ENCODE peak calls at places on chromosome 20, in five cellular contexts. I is H4, V is LoVo, R is NCI-H1092, A is T47D. M is an unnamed sample.

GRCh38 chr20:10674684-10675455 is 1.1 kb upstream of the JAG1 start:
- DNase-seq in I (peak), V (peak), R (peak), A (peak), M (peak)

GRCh38 chr20:40676870-40677269 is 12.2 kb downstream of the MAFB start:
- DNase-seq in I (no peak), V (no peak), R (no peak), A (no peak), M (no peak)

GRCh38 chr20:49674383-49675352 is 39.0 kb downstream of the B4GALT5 start:
- DNase-seq in I (peak), V (peak), R (no peak), A (peak), M (no peak)

GRCh38 chr20:50508171-50508761 is 1.9 kb upstream of the PTPN1 start:
- DNase-seq in I (no peak), V (no peak), R (no peak), A (peak), M (no peak)

GRCh38 chr20:4225778-4226177 is 210.4 kb upstream of the RNF24 start:
- DNase-seq in I (peak), V (peak), R (no peak), A (no peak), M (no peak)

GRCh38 chr20:64157878-64158277 is 6.4 kb upstream of the MYT1 start:
- DNase-seq in I (no peak), V (no peak), R (no peak), A (no peak), M (no peak)

GRCh38 chr20:50304883-50305635 is 114.4 kb downstream of the CEBPB start:
- DNase-seq in I (no peak), V (no peak), R (no peak), A (no peak), M (no peak)

GRCh38 chr20:50274570-50275430 is 84.2 kb downstream of the CEBPB start:
- DNase-seq in I (no peak), V (no peak), R (no peak), A (no peak), M (no peak)

GRCh38 chr20:50541606-50542041 is 31.4 kb downstream of the PTPN1 start:
- DNase-seq in I (no peak), V (no peak), R (no peak), A (no peak), M (no peak)

GRCh38 chr20:63594043-63594561 is 20.1 kb upstream of the HELZ2 start:
- DNase-seq in I (peak), V (no peak), R (no peak), A (no peak), M (no peak)

GRCh38 chr20:62322428-62323073 is 19.8 kb downstream of the ADRM1 start:
- DNase-seq in I (no peak), V (no peak), R (no peak), A (no peak), M (no peak)

GRCh38 chr20:10857362-10858070 is 183.7 kb upstream of the JAG1 start:
- DNase-seq in I (peak), V (peak), R (no peak), A (no peak), M (no peak)

GRCh38 chr20:57772349-57772964 is 62.6 kb upstream of the PMEPA1 start:
- DNase-seq in I (peak), V (no peak), R (no peak), A (peak), M (peak)

GRCh38 chr20:59962155-59962554 is 3.9 kb downstream of the CDH26 start:
- DNase-seq in I (no peak), V (no peak), R (no peak), A (no peak), M (no peak)

GRCh38 chr20:43846516-43846905 is 68.1 kb upstream of the TOX2 start:
- DNase-seq in I (no peak), V (no peak), R (no peak), A (no peak), M (no peak)

GRCh38 chr20:1757606-1758507 is 100.3 kb upstream of the SIRPG start:
- DNase-seq in I (no peak), V (no peak), R (no peak), A (no peak), M (no peak)

GRCh38 chr20:3173582-3174441 is 463 bp upstream of the LZTS3 start:
- DNase-seq in I (peak), V (peak), R (peak), A (peak), M (peak)

GRCh38 chr20:1392443-1392692 is 486 bp downstream of the FKBP1A start:
- DNase-seq in I (no peak), V (no peak), R (no peak), A (no peak), M (no peak)

GRCh38 chr20:4607287-4607713 is 114.4 kb upstream of the PRND start:
- DNase-seq in I (peak), V (peak), R (peak), A (peak), M (peak)

GRCh38 chr20:46246527-46246926 is 61.8 kb downstream of the CDH22 start:
- DNase-seq in I (no peak), V (no peak), R (peak), A (no peak), M (no peak)

GRCh38 chr20:3067139-3068009 is 4.0 kb upstream of the OXT start:
- DNase-seq in I (no peak), V (no peak), R (no peak), A (no peak), M (no peak)

GRCh38 chr20:37669062-37669772 is 24.6 kb upstream of the CTNNBL1 start:
- DNase-seq in I (peak), V (no peak), R (no peak), A (no peak), M (no peak)

GRCh38 chr20:42686057-42686456 is 503.6 kb downstream of the PTPRT start:
- DNase-seq in I (no peak), V (no peak), R (no peak), A (no peak), M (no peak)

GRCh38 chr20:45904583-45905504 is 7.1 kb downstream of the PLTP start:
- DNase-seq in I (no peak), V (no peak), R (no peak), A (no peak), M (no peak)

M was measured in NCI-H524 treated with DMSO at 0.1 percent for 48 hours.